ENCODE peak calls at places on chromosome 21, in six cellular contexts. E, M, L, V, A and X are unnamed samples.

GRCh38 chr21:17829472-17829871 is 10.3 kb upstream of the C21orf91 start:
- DNase-seq in M (no peak), A (no peak), V (no peak), E (no peak), L (no peak), X (no peak)

GRCh38 chr21:45329261-45330074 is 41.8 kb upstream of the POFUT2 start:
- DNase-seq in V (no peak), E (no peak), L (no peak), A (peak; percentile 81), M (no peak), X (peak; percentile 72)

GRCh38 chr21:39182484-39183271 is 573 bp downstream of the PSMG1 start:
- DNase-seq in L (no peak), A (no peak), V (no peak), E (no peak), M (no peak), X (no peak)

GRCh38 chr21:29753216-29753615 is 186.6 kb downstream of the GRIK1 start:
- DNase-seq in M (no peak), L (no peak), V (no peak), E (no peak), A (no peak), X (no peak)

GRCh38 chr21:38123626-38124025 is 133.2 kb upstream of the KCNJ15 start:
- DNase-seq in A (no peak), M (no peak), V (no peak), L (peak; percentile 42), E (no peak), X (no peak)

GRCh38 chr21:23887709-23888303 is 1719.5 kb downstream of the MRPL39 start:
- DNase-seq in A (no peak), M (peak; percentile 55), V (no peak), L (no peak), E (no peak), X (no peak)

GRCh38 chr21:22813201-22813600 is 1815.0 kb downstream of the NCAM2 start:
- DNase-seq in M (no peak), V (no peak), E (no peak), L (no peak), A (no peak), X (no peak)

GRCh38 chr21:14569868-14570267 is 23.8 kb upstream of the SAMSN1 start:
- DNase-seq in M (no peak), V (no peak), E (no peak), L (no peak), A (no peak), X (no peak)

GRCh38 chr21:46098303-46099141 is 610 bp downstream of the COL6A2 start:
- DNase-seq in M (no peak), E (no peak), A (peak; percentile 64), V (peak; percentile 16), L (no peak), X (peak; percentile 82)

GRCh38 chr21:15037894-15038293 is 26.9 kb downstream of the NRIP1 start:
- DNase-seq in A (no peak), V (no peak), L (no peak), E (no peak), M (no peak), X (no peak)

GRCh38 chr21:34897828-34898227 is 151.3 kb downstream of the RUNX1 start:
- DNase-seq in V (no peak), M (no peak), A (no peak), E (no peak), L (no peak), X (no peak)

GRCh38 chr21:34536820-34537219 is 24.8 kb upstream of the KCNE1 start:
- DNase-seq in A (no peak), E (no peak), L (no peak), M (no peak), V (no peak), X (no peak)

GRCh38 chr21:39118061-39118460 is 65.2 kb downstream of the PSMG1 start:
- DNase-seq in L (no peak), M (no peak), A (no peak), E (no peak), V (no peak), X (no peak)

GRCh38 chr21:36917487-36918158 is 48.8 kb downstream of the HLCS start:
- DNase-seq in L (no peak), M (peak; percentile 1), E (no peak), V (no peak), A (no peak), X (no peak)